ENCODE peak calls at places on chromosomes 5 and 9, in five cellular contexts. S is adrenal gland, J is tibial artery, O is mammary epithelial cell, D is ovary. I is an unnamed sample. For H3K27me3, the result is how much of the 10 kb centered on the place peaks cover.

GRCh38 chr9:92042260-92042659 is 73.0 kb downstream of the SPTLC1 start:
- DNase-seq in S (no peak), J (no peak), O (no peak), D (no peak), I (no peak)

GRCh38 chr5:72126796-72127195 is 19.5 kb downstream of the MAP1B start:
- DNase-seq in S (no peak), J (no peak), O (no peak), D (no peak), I (no peak)

GRCh38 chr5:56705217-56705616 is 110.1 kb upstream of the MAP3K1 start:
- DNase-seq in S (no peak), J (no peak), O (no peak), D (no peak), I (no peak)

GRCh38 chr9:96140401-96141180 is 161.4 kb downstream of the HSD17B3 start:
- DNase-seq in S (no peak), J (no peak), O (no peak), D (peak), I (no peak)

GRCh38 chr9:98520221-98520920 is 188.4 kb downstream of the GABBR2 start:
- DNase-seq in S (no peak), J (no peak), O (no peak), D (no peak), I (no peak)

GRCh38 chr9:86614871-86615849 is 260.9 kb upstream of the TUT7 start:
- DNase-seq in S (peak), J (no peak), O (peak), D (no peak), I (peak)

GRCh38 chr9:72675586-72675985 is 154.2 kb downstream of the TMC1 start:
- DNase-seq in S (peak), J (no peak), O (peak), D (no peak), I (peak)

GRCh38 chr5:115419794-115420585 is 123.5 kb upstream of the CCDC112 start:
- DNase-seq in S (no peak), J (no peak), O (peak), D (no peak), I (peak)

GRCh38 chr9:125407974-125408900 is 146.6 kb downstream of the GAPVD1 start:
- DNase-seq in S (peak), J (peak), O (peak), D (peak), I (peak)

GRCh38 chr5:179558912-179559279 is 8.5 kb downstream of the RUFY1 start:
- DNase-seq in S (no peak), J (no peak), O (no peak), D (peak), I (no peak)

GRCh38 chr9:35051069-35051967 is 21.1 kb downstream of the VCP start:
- DNase-seq in S (peak), J (no peak), O (peak), D (no peak), I (peak)

GRCh38 chr9:112360047-112360804 is 19.7 kb upstream of the HSDL2 start:
- DNase-seq in S (no peak), J (no peak), O (peak), D (no peak), I (peak)

GRCh38 chr5:44933686-44934085 is 124.9 kb downstream of the MRPS30 start:
- DNase-seq in S (no peak), J (no peak), O (no peak), D (no peak), I (no peak)

GRCh38 chr5:68240196-68240595 is 24.6 kb downstream of the PIK3R1 start:
- DNase-seq in S (no peak), J (no peak), O (no peak), D (no peak), I (no peak)
- H3K4me3 ChIP-seq in S (no peak), J (no peak), O (no peak), D (no peak), I (no peak)

DNA sequence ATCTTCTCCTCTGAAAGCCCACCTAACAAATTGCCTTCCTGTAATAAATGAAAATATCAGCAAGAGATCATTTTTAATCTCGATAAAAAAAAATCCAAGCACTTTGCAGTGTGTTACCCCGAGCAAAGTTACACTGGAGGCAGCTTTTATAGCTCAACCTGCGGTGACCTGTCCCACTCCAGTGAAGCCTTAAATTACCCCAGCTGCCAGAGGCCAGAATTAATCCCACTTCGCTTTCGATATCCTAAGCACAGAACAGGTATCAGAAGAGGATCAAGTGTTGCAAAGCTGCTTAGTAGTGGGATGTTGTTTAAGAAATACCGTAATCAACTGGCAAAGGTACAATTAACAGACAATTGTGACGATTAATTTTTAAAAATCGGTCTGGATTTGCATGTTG is 314.0 kb downstream of the AGTPBP1 start:
- DNase-seq in S (no peak), J (no peak), O (no peak), D (no peak), I (no peak)
- H3K27me3 ChIP-seq in S (under half), J (under half), O (under half), D (under half), I (under half)

DNA sequence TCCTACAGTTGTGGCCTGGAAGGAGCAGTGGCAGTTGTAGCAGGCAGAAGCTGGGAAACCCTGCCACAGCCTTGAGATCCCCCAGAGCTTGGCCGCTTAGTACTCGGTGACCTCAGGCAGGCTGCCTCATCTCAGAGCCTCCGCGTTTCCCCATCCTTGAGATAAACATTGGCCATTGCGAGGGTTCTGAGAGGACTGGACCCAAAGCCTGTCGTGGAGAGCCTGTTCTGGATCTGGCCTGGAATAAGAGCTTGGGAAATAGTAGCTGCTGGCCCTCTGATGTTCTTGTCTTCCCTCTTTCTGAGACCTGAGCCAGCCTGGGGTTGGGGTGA is 1.3 kb downstream of the MIGA2 start:
- DNase-seq in S (peak), J (peak), O (no peak), D (peak), I (no peak)
- H3K4me3 ChIP-seq in S (peak), J (peak), O (peak), D (peak), I (no peak)

GRCh38 chr5:74643160-74643562 is 2.6 kb upstream of the ENC1 start:
- DNase-seq in S (peak), J (no peak), O (peak), D (no peak), I (peak)
- H3K27me3 ChIP-seq in S (under half), J (under half), O (under half), D (under half), I (under half)